ENCODE peak calls at places on chromosomes 12 and 14, in ten cellular contexts. B is neural progenitor cell, R is ovary, D is AG04450, T is ascending aorta, U is uterus, K is tibial artery, F is adrenal gland, Z is heart right ventricle, J is tibial nerve. H is an unnamed sample.

GRCh38 chr12:117027251-117028086 is 71.7 kb downstream of the TESC start:
- DNase-seq in B (no peak), R (no peak), D (no peak), T (no peak), U (no peak), K (no peak), F (no peak), Z (no peak), J (no peak), H (peak)

GRCh38 chr14:54725998-54726397 is 159.1 kb downstream of the SAMD4A start:
- DNase-seq in B (no peak), R (no peak), D (no peak), T (no peak), U (no peak), K (no peak), F (no peak), Z (no peak), J (no peak), H (no peak)

GRCh38 chr14:99672506-99673327 is 11.4 kb upstream of the CYP46A1 start:
- DNase-seq in B (no peak), R (no peak), D (no peak), T (no peak), U (no peak), K (no peak), F (no peak), Z (no peak), J (no peak), H (no peak)

GRCh38 chr12:65306603-65307501 is 28.4 kb downstream of the MSRB3 start:
- DNase-seq in B (peak), R (no peak), D (peak), T (no peak), U (peak), K (no peak), F (no peak), Z (peak), J (peak), H (no peak)

GRCh38 chr14:105878554-105878953 is 352.2 kb downstream of the TMEM121 start:
- DNase-seq in B (no peak), R (peak), D (no peak), T (no peak), U (peak), K (peak), F (peak), Z (peak), J (no peak), H (peak)

GRCh38 chr14:54798465-54799124 is 104.0 kb downstream of the GCH1 start:
- DNase-seq in B (peak), R (no peak), D (no peak), T (no peak), U (no peak), K (no peak), F (no peak), Z (no peak), J (no peak), H (no peak)

GRCh38 chr12:124774462-124775167 is 89.0 kb downstream of the SCARB1 start:
- DNase-seq in B (no peak), R (peak), D (no peak), T (no peak), U (peak), K (no peak), F (peak), Z (no peak), J (peak), H (peak)

GRCh38 chr12:67915335-67915851 is 73.9 kb upstream of the IFNG-AS1 start:
- DNase-seq in B (no peak), R (no peak), D (no peak), T (no peak), U (no peak), K (no peak), F (no peak), Z (no peak), J (no peak), H (no peak)

GRCh38 chr12:22399464-22399863 is 65.0 kb upstream of the ST8SIA1 start:
- DNase-seq in B (no peak), R (no peak), D (no peak), T (no peak), U (no peak), K (no peak), F (no peak), Z (no peak), J (no peak), H (no peak)

GRCh38 chr14:33475623-33476022 is 475.3 kb downstream of the EGLN3 start:
- DNase-seq in B (peak), R (no peak), D (no peak), T (no peak), U (no peak), K (no peak), F (peak), Z (no peak), J (peak), H (no peak)

GRCh38 chr14:100190126-100190525 is 30.7 kb upstream of the DEGS2 start:
- DNase-seq in B (no peak), R (no peak), D (no peak), T (no peak), U (no peak), K (no peak), F (no peak), Z (no peak), J (no peak), H (no peak)

GRCh38 chr12:1913377-1914115 is 4.9 kb downstream of the CACNA2D4 start:
- DNase-seq in B (no peak), R (no peak), D (no peak), T (no peak), U (no peak), K (peak), F (peak), Z (no peak), J (peak), H (peak)

GRCh38 chr12:13941258-13942249 is 39.8 kb downstream of the GRIN2B start:
- DNase-seq in B (peak), R (no peak), D (no peak), T (no peak), U (no peak), K (no peak), F (peak), Z (no peak), J (peak), H (no peak)

GRCh38 chr12:49428652-49429549 is 61.6 kb downstream of the SPATS2 start:
- DNase-seq in B (no peak), R (no peak), D (peak), T (no peak), U (peak), K (no peak), F (no peak), Z (no peak), J (no peak), H (no peak)

GRCh38 chr14:64970776-64971451 is 1.2 kb downstream of the RAB15 start:
- DNase-seq in B (no peak), R (no peak), D (no peak), T (no peak), U (no peak), K (no peak), F (no peak), Z (no peak), J (no peak), H (no peak)

GRCh38 chr12:26869908-26870459 is 37.0 kb upstream of the ITPR2 start:
- DNase-seq in B (no peak), R (no peak), D (no peak), T (no peak), U (no peak), K (no peak), F (no peak), Z (no peak), J (no peak), H (no peak)

GRCh38 chr12:49984960-49985359 is 12.2 kb downstream of the AQP6 start:
- DNase-seq in B (no peak), R (no peak), D (no peak), T (no peak), U (no peak), K (no peak), F (no peak), Z (no peak), J (no peak), H (no peak)

GRCh38 chr14:105092124-105092911 is 27.1 kb upstream of the GPR132 start:
- DNase-seq in B (peak), R (no peak), D (no peak), T (no peak), U (peak), K (peak), F (no peak), Z (no peak), J (no peak), H (no peak)

GRCh38 chr14:96829791-96830190 is 32.6 kb downstream of the VRK1 start:
- DNase-seq in B (no peak), R (no peak), D (no peak), T (no peak), U (no peak), K (no peak), F (no peak), Z (no peak), J (no peak), H (no peak)

GRCh38 chr12:45816652-45817051 is 87.1 kb downstream of the ARID2 start:
- DNase-seq in B (no peak), R (no peak), D (no peak), T (no peak), U (no peak), K (no peak), F (no peak), Z (no peak), J (no peak), H (no peak)
- TF ChIP-seq CTCF in B (no peak), R (no peak), D (no peak), T (no peak), U (no peak), K (no peak), F (no peak), Z (no peak), J (no peak), H (no peak)

GRCh38 chr14:42192659-42193425 is 586.2 kb downstream of the LRFN5 start:
- DNase-seq in B (no peak), R (no peak), D (peak), T (no peak), U (no peak), K (no peak), F (no peak), Z (no peak), J (no peak), H (no peak)
- H3K27ac ChIP-seq in B (no peak), R (no peak), D (peak), T (no peak), U (no peak), K (no peak), F (no peak), Z (no peak), J (no peak), H (no peak)

GRCh38 chr14:91945776-91946305 is 1.7 kb downstream of the FBLN5 start:
- DNase-seq in B (no peak), R (no peak), D (no peak), T (no peak), U (no peak), K (no peak), F (no peak), Z (no peak), J (no peak), H (no peak)

GRCh38 chr14:91942946-91943345 is 4.5 kb downstream of the FBLN5 start:
- DNase-seq in B (no peak), R (no peak), D (no peak), T (no peak), U (no peak), K (no peak), F (no peak), Z (no peak), J (no peak), H (no peak)

GRCh38 chr14:91947196-91948184 is at the start of gene FBLN5:
- DNase-seq in B (peak), R (peak), D (peak), T (no peak), U (peak), K (peak), F (peak), Z (peak), J (peak), H (peak)

GRCh38 chr14:91942128-91942527 is 5.4 kb downstream of the FBLN5 start:
- DNase-seq in B (no peak), R (no peak), D (no peak), T (no peak), U (no peak), K (no peak), F (no peak), Z (no peak), J (no peak), H (no peak)

DNA sequence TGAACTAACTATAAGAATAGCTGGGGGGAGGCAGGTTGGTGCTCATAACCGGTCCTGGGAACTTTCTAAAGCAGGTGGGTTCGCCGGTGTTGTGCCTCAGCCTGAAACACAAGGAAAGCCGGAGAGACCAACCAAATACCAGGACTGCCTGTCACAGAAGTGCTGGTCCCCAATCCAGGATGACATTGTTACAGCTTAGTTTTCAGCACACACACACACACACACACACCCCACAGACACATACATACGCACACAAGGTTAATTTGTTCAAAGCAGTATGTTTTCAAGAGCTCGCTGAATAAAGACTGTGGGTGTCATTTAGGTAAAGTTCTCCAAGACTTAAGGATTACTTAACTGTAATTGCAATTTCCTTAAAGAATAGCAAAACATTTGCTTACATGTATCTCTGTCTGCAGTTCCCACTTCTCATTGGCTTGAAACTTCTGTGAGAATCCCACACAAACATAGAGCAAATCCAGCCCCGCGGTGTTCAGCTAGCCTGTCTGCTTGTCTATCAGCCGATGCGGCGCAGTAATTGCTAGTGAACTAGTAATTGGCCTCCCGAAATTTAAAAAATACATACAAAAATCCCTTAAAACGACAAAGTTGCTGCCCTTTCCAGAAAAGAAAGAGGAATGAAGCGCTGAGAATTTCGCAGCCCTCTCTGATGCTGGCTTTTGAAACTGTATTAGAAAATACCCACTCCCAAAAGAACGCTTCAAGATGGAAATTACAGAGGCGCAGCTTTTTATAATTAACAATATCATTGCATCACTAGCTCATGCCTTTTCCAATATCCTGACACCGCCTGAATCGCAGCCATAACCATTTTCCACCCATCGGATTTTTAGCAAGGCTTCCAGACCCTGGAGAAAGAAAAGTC is 940 bp downstream of the FBLN5 start:
- DNase-seq in B (no peak), R (no peak), D (no peak), T (no peak), U (no peak), K (no peak), F (no peak), Z (no peak), J (peak), H (no peak)
- H3K4me3 ChIP-seq in B (peak), R (peak), D (peak), T (peak), U (peak), K (peak), F (no peak), Z (peak), J (peak), H (peak)

DNA sequence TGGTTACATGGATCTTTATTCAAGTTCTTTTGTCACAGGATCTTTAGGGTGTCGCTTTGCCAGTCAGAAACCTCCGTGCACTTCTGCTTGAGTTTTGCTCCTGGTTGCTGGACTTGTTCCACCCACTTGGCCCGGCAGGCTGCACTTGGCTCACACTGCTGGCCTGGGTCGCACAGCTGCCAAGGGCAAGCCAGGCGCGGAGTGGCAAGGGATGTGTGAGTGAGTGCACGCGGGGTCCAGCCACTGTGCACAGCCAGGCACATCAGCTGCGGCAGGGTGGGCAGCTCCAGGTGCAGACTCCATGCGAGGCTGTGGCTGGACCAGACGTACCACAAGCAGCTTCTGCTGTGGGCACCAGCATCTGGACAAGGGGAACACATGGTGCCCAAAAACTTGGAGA is 76.6 kb downstream of the DERA start:
- DNase-seq in B (no peak), R (no peak), D (no peak), T (no peak), U (no peak), K (no peak), F (no peak), Z (peak), J (no peak), H (no peak)
- TF ChIP-seq CTCF in B (no peak), R (no peak), D (no peak), T (no peak), U (no peak), K (no peak), F (no peak), Z (no peak), J (no peak), H (no peak)

DNA sequence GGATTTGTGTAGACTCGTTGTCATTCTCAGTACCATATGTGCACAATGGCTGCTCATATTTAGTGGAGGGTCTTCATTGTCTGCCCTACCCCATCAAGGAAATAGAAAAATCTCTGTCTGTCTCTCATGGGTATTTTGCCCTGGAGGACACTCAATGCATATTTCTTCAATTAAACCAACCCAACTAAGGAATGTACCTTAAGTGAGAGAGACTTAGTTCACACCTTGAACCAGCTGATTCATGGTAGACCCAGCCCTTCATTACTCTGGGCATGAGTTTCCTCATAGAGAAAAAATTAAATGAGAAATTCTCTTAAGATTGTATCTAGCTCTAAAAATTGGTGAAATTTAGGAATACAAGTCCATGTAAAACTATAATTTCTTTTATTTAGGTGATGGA is 107.1 kb upstream of the PLEKHG7 start:
- DNase-seq in B (no peak), R (no peak), D (no peak), T (no peak), U (no peak), K (no peak), F (no peak), Z (no peak), J (no peak), H (no peak)
- H3K27ac ChIP-seq in B (no peak), R (no peak), D (no peak), T (no peak), U (no peak), K (no peak), F (no peak), Z (peak), J (no peak), H (no peak)

GRCh38 chr12:111055181-111055880 is 135.0 kb upstream of the MYL2 start:
- DNase-seq in B (no peak), R (no peak), D (no peak), T (no peak), U (no peak), K (peak), F (no peak), Z (no peak), J (no peak), H (no peak)
- H3K4me3 ChIP-seq in B (no peak), R (no peak), D (no peak), T (no peak), U (no peak), K (no peak), F (no peak), Z (no peak), J (no peak), H (no peak)

GRCh38 chr12:44628180-44628579 is 247.9 kb downstream of the NELL2 start:
- DNase-seq in B (no peak), R (no peak), D (no peak), T (no peak), U (no peak), K (no peak), F (no peak), Z (no peak), J (no peak), H (no peak)

GRCh38 chr12:44626883-44627282 is 249.2 kb downstream of the NELL2 start:
- DNase-seq in B (peak), R (no peak), D (no peak), T (no peak), U (no peak), K (no peak), F (no peak), Z (no peak), J (no peak), H (no peak)

GRCh38 chr12:44627767-44628166 is 248.3 kb downstream of the NELL2 start:
- DNase-seq in B (no peak), R (no peak), D (no peak), T (no peak), U (no peak), K (no peak), F (no peak), Z (no peak), J (no peak), H (no peak)
- TF ChIP-seq CTCF in B (no peak), R (no peak), D (no peak), T (no peak), U (no peak), K (no peak), F (no peak), Z (no peak), J (no peak), H (no peak)

GRCh38 chr14:74988131-74988530 is 14.6 kb upstream of the EIF2B2 start:
- DNase-seq in B (no peak), R (no peak), D (no peak), T (no peak), U (no peak), K (no peak), F (no peak), Z (no peak), J (no peak), H (no peak)
- H3K27ac ChIP-seq in B (no peak), R (no peak), D (no peak), T (no peak), U (no peak), K (no peak), F (no peak), Z (peak), J (no peak), H (no peak)